ENCODE peak calls at places on chromosomes 11 and 22, in six cellular contexts. O, J, C, L, R and Q are unnamed samples.

GRCh38 chr11:46380340-46381045 is 976 bp upstream of the MDK start:
- DNase-seq in C (no peak), O (peak), J (peak), R (peak), L (peak), Q (peak)

GRCh38 chr11:63508009-63508408 is 2.1 kb downstream of the LGALS12 start:
- DNase-seq in J (peak), O (peak), C (no peak), L (no peak), R (peak), Q (no peak)

GRCh38 chr22:24952837-24953293 is 349 bp downstream of the KIAA1671 start:
- DNase-seq in O (no peak), R (peak), L (peak), C (no peak), J (no peak), Q (no peak)

GRCh38 chr22:45997077-45997774 is 20.3 kb upstream of the WNT7B start:
- DNase-seq in C (peak), R (peak), L (peak), O (peak), J (peak), Q (peak)

GRCh38 chr11:73143126-73143838 is 1.2 kb upstream of the FCHSD2 start:
- DNase-seq in L (no peak), C (no peak), O (no peak), J (no peak), R (peak), Q (no peak)

GRCh38 chr22:46054091-46054877 is 77.3 kb upstream of the WNT7B start:
- DNase-seq in C (no peak), J (peak), O (peak), R (peak), L (peak), Q (peak)

GRCh38 chr11:125167954-125168821 is 3.6 kb downstream of the PKNOX2 start:
- DNase-seq in J (no peak), R (peak), L (no peak), C (peak), O (no peak), Q (no peak)

GRCh38 chr22:38133331-38133730 is 22.8 kb upstream of the BAIAP2L2 start:
- DNase-seq in J (no peak), L (no peak), R (no peak), O (no peak), C (no peak), Q (no peak)

GRCh38 chr11:114236829-114237228 is 59.4 kb upstream of the NNMT start:
- DNase-seq in L (no peak), O (no peak), C (no peak), J (no peak), R (peak), Q (no peak)

GRCh38 chr11:83044958-83045712 is 26.6 kb downstream of the RAB30 start:
- DNase-seq in L (no peak), R (peak), O (peak), C (peak), J (no peak), Q (no peak)

GRCh38 chr11:23856654-23857053 is 640.2 kb upstream of the LUZP2 start:
- DNase-seq in C (no peak), L (no peak), R (peak), J (no peak), O (no peak), Q (no peak)

GRCh38 chr11:121575250-121575962 is 122.6 kb upstream of the SORL1-AS1 start:
- DNase-seq in O (no peak), R (peak), L (peak), C (no peak), J (peak), Q (peak)

GRCh38 chr22:50262460-50262911 is 1.0 kb upstream of the MAPK12 start:
- DNase-seq in O (no peak), R (no peak), C (no peak), J (no peak), L (no peak), Q (no peak)

GRCh38 chr22:21819183-21819770 is 48.2 kb downstream of the MAPK1 start:
- DNase-seq in J (no peak), L (no peak), O (no peak), C (no peak), R (no peak), Q (no peak)

GRCh38 chr11:72758304-72758689 is 6.1 kb upstream of the ARAP1 start:
- DNase-seq in C (no peak), L (no peak), R (peak), J (no peak), O (no peak), Q (no peak)

GRCh38 chr11:83571301-83571700 is 285.1 kb upstream of the CCDC90B start:
- DNase-seq in C (no peak), O (no peak), L (no peak), R (peak), J (no peak), Q (no peak)

GRCh38 chr22:48357196-48357595 is 1470.5 kb downstream of the BRD1 start:
- DNase-seq in O (no peak), C (no peak), J (no peak), R (no peak), L (no peak), Q (no peak)

GRCh38 chr11:71115770-71116434 is 136.5 kb downstream of the SHANK2 start:
- DNase-seq in O (no peak), L (no peak), R (peak), C (no peak), J (no peak), Q (no peak)

GRCh38 chr11:122140535-122140934 is 24.5 kb upstream of the BLID start:
- DNase-seq in O (no peak), R (peak), C (no peak), J (no peak), L (no peak), Q (no peak)

GRCh38 chr11:62805991-62806441 is 776 bp upstream of the NXF1 start:
- DNase-seq in J (no peak), O (no peak), R (peak), L (no peak), C (no peak), Q (no peak)

GRCh38 chr22:47859891-47860290 is 1097.4 kb downstream of the TBC1D22A start:
- DNase-seq in R (no peak), L (no peak), J (no peak), O (no peak), C (no peak), Q (no peak)